ENCODE peak calls at places on chromosomes 5 and 9, in ten cellular contexts. One of them, this sample, is unnamed.
A peak's percentile ranks its signal among the peaks of the same experiment; 100 is the strongest.

GRCh38 chr9:119216891-119217290 is 152.3 kb downstream of the BRINP1 start:
- DNase-seq in neuronal stem cell: no peak
- DNase-seq in CD8-positive, alpha-beta T cell: no peak
- DNase-seq in SJSA1: no peak
- DNase-seq in substantia nigra: peak; percentile 7
- DNase-seq in SK-N-SH: no peak
- DNase-seq in HCT116: no peak
- DNase-seq in heart right ventricle: no peak
- DNase-seq in colonic mucosa: no peak
- DNase-seq in RWPE1: no peak
- DNase-seq in this sample: peak; percentile 13

GRCh38 chr5:112685929-112686328 is 51.8 kb upstream of the APC start:
- DNase-seq in SK-N-SH: no peak
- DNase-seq in heart right ventricle: no peak
- DNase-seq in substantia nigra: no peak
- DNase-seq in neuronal stem cell: no peak
- DNase-seq in SJSA1: no peak
- DNase-seq in CD8-positive, alpha-beta T cell: no peak
- DNase-seq in colonic mucosa: no peak
- DNase-seq in HCT116: no peak
- DNase-seq in RWPE1: no peak
- DNase-seq in this sample: no peak

GRCh38 chr5:86526811-86527348 is 90.9 kb upstream of the COX7C start:
- DNase-seq in HCT116: no peak
- DNase-seq in heart right ventricle: no peak
- DNase-seq in substantia nigra: no peak
- DNase-seq in neuronal stem cell: no peak
- DNase-seq in RWPE1: no peak
- DNase-seq in CD8-positive, alpha-beta T cell: no peak
- DNase-seq in colonic mucosa: no peak
- DNase-seq in SJSA1: no peak
- DNase-seq in SK-N-SH: no peak
- DNase-seq in this sample: no peak

GRCh38 chr9:130834371-130835311 is at the start of gene ABL1:
- DNase-seq in colonic mucosa: peak; percentile 80
- DNase-seq in substantia nigra: peak; percentile 80
- DNase-seq in SJSA1: peak; percentile 79
- DNase-seq in neuronal stem cell: peak; percentile 58
- DNase-seq in HCT116: peak; percentile 49
- DNase-seq in CD8-positive, alpha-beta T cell: peak; percentile 65
- DNase-seq in heart right ventricle: peak; percentile 78
- DNase-seq in RWPE1: peak; percentile 96
- DNase-seq in SK-N-SH: peak; percentile 93
- DNase-seq in this sample: peak; percentile 79

GRCh38 chr5:122121782-122122465 is 7.4 kb upstream of the ZNF474 start:
- DNase-seq in HCT116: no peak
- DNase-seq in neuronal stem cell: no peak
- DNase-seq in substantia nigra: no peak
- DNase-seq in SJSA1: no peak
- DNase-seq in heart right ventricle: no peak
- DNase-seq in RWPE1: peak; percentile 82
- DNase-seq in colonic mucosa: no peak
- DNase-seq in CD8-positive, alpha-beta T cell: no peak
- DNase-seq in SK-N-SH: no peak
- DNase-seq in this sample: no peak

GRCh38 chr5:56019306-56020272 is 24.8 kb upstream of the IL6ST start:
- DNase-seq in neuronal stem cell: no peak
- DNase-seq in SK-N-SH: no peak
- DNase-seq in HCT116: no peak
- DNase-seq in CD8-positive, alpha-beta T cell: no peak
- DNase-seq in SJSA1: no peak
- DNase-seq in substantia nigra: no peak
- DNase-seq in RWPE1: no peak
- DNase-seq in heart right ventricle: no peak
- DNase-seq in colonic mucosa: no peak
- DNase-seq in this sample: no peak

GRCh38 chr5:133111299-133111698 is 59.5 kb downstream of the HSPA4 start:
- DNase-seq in SJSA1: peak; percentile 89
- DNase-seq in RWPE1: peak; percentile 87
- DNase-seq in SK-N-SH: peak; percentile 79
- DNase-seq in heart right ventricle: peak; percentile 85
- DNase-seq in colonic mucosa: peak; percentile 85
- DNase-seq in CD8-positive, alpha-beta T cell: peak; percentile 89
- DNase-seq in neuronal stem cell: peak; percentile 83
- DNase-seq in HCT116: peak; percentile 68
- DNase-seq in substantia nigra: peak; percentile 64
- DNase-seq in this sample: peak; percentile 86

GRCh38 chr9:89397471-89397870 is 79.2 kb downstream of the SECISBP2 start:
- DNase-seq in heart right ventricle: no peak
- DNase-seq in SK-N-SH: no peak
- DNase-seq in HCT116: no peak
- DNase-seq in SJSA1: no peak
- DNase-seq in colonic mucosa: no peak
- DNase-seq in neuronal stem cell: no peak
- DNase-seq in RWPE1: no peak
- DNase-seq in CD8-positive, alpha-beta T cell: no peak
- DNase-seq in substantia nigra: no peak
- DNase-seq in this sample: no peak

GRCh38 chr5:143650296-143650695 is 161.7 kb upstream of the HMHB1 start:
- DNase-seq in SJSA1: no peak
- DNase-seq in colonic mucosa: no peak
- DNase-seq in HCT116: no peak
- DNase-seq in neuronal stem cell: no peak
- DNase-seq in SK-N-SH: no peak
- DNase-seq in CD8-positive, alpha-beta T cell: no peak
- DNase-seq in substantia nigra: no peak
- DNase-seq in heart right ventricle: no peak
- DNase-seq in RWPE1: no peak
- DNase-seq in this sample: no peak

DNA sequence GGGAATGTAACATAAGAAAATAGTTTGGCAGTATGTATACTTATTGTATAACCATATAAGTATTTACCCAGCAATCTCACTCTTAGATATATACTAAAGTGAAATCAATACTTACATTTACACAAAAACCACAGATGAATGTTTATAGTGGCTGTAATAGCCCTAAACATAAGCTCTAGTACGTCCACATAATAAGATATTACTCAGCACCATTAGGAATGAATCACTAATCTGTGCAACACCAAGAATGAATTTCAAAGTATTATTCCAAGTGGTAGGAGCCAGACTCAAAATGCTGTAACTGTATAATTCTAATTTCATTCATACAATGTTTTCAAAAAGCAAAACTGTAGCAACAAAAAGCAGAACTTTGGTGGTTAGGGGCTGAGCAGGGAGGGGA is 11.8 kb upstream of the C5orf46 start:
- DNase-seq in colonic mucosa: no peak
- DNase-seq in substantia nigra: no peak
- DNase-seq in RWPE1: peak; percentile 48
- DNase-seq in SK-N-SH: no peak
- DNase-seq in SJSA1: no peak
- DNase-seq in neuronal stem cell: no peak
- DNase-seq in HCT116: no peak
- DNase-seq in heart right ventricle: no peak
- DNase-seq in CD8-positive, alpha-beta T cell: no peak
- DNase-seq in this sample: no peak
- H3K27ac ChIP-seq in colonic mucosa: no peak overlapping the region
- H3K27ac ChIP-seq in substantia nigra: no peak overlapping the region
- H3K27ac ChIP-seq in RWPE1: no peak overlapping the region
- H3K27ac ChIP-seq in SK-N-SH: no peak overlapping the region
- H3K27ac ChIP-seq in SJSA1: no peak overlapping the region
- H3K27ac ChIP-seq in neuronal stem cell: no peak overlapping the region
- H3K27ac ChIP-seq in HCT116: no peak overlapping the region
- H3K27ac ChIP-seq in heart right ventricle: no peak overlapping the region
- H3K27ac ChIP-seq in CD8-positive, alpha-beta T cell: no peak overlapping the region
- H3K27ac ChIP-seq in this sample: no peak overlapping the region

GRCh38 chr5:149944666-149945065 is at the start of gene PDE6A:
- DNase-seq in SK-N-SH: no peak
- DNase-seq in heart right ventricle: no peak
- DNase-seq in HCT116: no peak
- DNase-seq in SJSA1: no peak
- DNase-seq in RWPE1: no peak
- DNase-seq in colonic mucosa: no peak
- DNase-seq in substantia nigra: no peak
- DNase-seq in CD8-positive, alpha-beta T cell: no peak
- DNase-seq in neuronal stem cell: no peak
- DNase-seq in this sample: no peak
- H3K27ac ChIP-seq in SK-N-SH: no peak within 1 kb of the TSS
- H3K27ac ChIP-seq in heart right ventricle: no peak within 1 kb of the TSS
- H3K27ac ChIP-seq in HCT116: no peak within 1 kb of the TSS
- H3K27ac ChIP-seq in SJSA1: no peak within 1 kb of the TSS
- H3K27ac ChIP-seq in RWPE1: peak within 1 kb of the TSS; percentile 61
- H3K27ac ChIP-seq in colonic mucosa: peak within 1 kb of the TSS; percentile 72
- H3K27ac ChIP-seq in substantia nigra: no peak within 1 kb of the TSS
- H3K27ac ChIP-seq in CD8-positive, alpha-beta T cell: no peak within 1 kb of the TSS
- H3K27ac ChIP-seq in neuronal stem cell: no peak within 1 kb of the TSS
- H3K27ac ChIP-seq in this sample: peak within 1 kb of the TSS; percentile 80

GRCh38 chr5:39919876-39920275 is 495.1 kb upstream of the DAB2 start:
- DNase-seq in colonic mucosa: no peak
- DNase-seq in RWPE1: no peak
- DNase-seq in substantia nigra: no peak
- DNase-seq in CD8-positive, alpha-beta T cell: no peak
- DNase-seq in neuronal stem cell: no peak
- DNase-seq in SJSA1: no peak
- DNase-seq in heart right ventricle: no peak
- DNase-seq in SK-N-SH: no peak
- DNase-seq in HCT116: no peak
- DNase-seq in this sample: no peak
- H3K27ac ChIP-seq in colonic mucosa: no peak overlapping the region
- H3K27ac ChIP-seq in RWPE1: no peak overlapping the region
- H3K27ac ChIP-seq in substantia nigra: no peak overlapping the region
- H3K27ac ChIP-seq in CD8-positive, alpha-beta T cell: no peak overlapping the region
- H3K27ac ChIP-seq in neuronal stem cell: no peak overlapping the region
- H3K27ac ChIP-seq in SJSA1: no peak overlapping the region
- H3K27ac ChIP-seq in heart right ventricle: no peak overlapping the region
- H3K27ac ChIP-seq in SK-N-SH: no peak overlapping the region
- H3K27ac ChIP-seq in HCT116: no peak overlapping the region
- H3K27ac ChIP-seq in this sample: no peak overlapping the region

DNA sequence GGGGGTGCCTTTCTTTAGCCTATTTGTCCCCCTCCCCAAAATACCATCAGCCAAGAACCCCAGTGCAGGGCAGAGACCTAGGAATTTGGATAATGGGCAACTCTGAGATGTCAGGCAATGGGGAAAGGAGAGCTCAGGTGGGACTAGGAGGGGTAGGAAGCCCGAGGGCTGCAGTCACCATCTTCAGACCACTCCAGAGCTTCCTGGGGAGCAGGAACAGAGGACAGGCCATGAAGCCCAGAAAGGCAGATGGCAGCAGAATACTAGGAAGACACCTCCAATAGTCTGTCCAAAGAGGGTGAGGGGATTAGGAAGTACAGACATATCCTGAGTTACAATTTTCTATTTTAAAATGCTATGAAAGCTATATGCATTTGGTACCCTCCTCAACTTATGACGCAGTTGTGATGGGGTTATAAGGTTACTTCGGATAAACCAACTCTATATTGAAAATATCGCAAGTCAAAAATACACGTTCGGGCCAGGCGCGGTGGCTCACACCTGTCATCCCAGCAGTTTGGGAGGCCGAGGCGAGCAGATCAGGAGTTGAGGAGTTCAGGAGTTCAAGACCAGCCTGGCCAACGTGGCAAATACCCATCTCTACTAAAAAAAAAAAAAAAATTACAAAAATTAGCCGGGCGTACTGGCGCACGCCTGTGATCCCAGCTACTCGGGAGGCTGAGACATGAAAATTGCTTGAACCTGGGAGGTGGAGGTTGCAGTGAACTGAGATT is 34.6 kb upstream of the IL17B start:
- DNase-seq in colonic mucosa: no peak
- DNase-seq in substantia nigra: no peak
- DNase-seq in SJSA1: no peak
- DNase-seq in HCT116: no peak
- DNase-seq in heart right ventricle: no peak
- DNase-seq in SK-N-SH: no peak
- DNase-seq in RWPE1: no peak
- DNase-seq in neuronal stem cell: no peak
- DNase-seq in CD8-positive, alpha-beta T cell: no peak
- DNase-seq in this sample: no peak
- H3K27ac ChIP-seq in colonic mucosa: peak overlapping the region; percentile 65
- H3K27ac ChIP-seq in substantia nigra: no peak overlapping the region
- H3K27ac ChIP-seq in SJSA1: no peak overlapping the region
- H3K27ac ChIP-seq in HCT116: no peak overlapping the region
- H3K27ac ChIP-seq in heart right ventricle: peak overlapping the region; percentile 95
- H3K27ac ChIP-seq in SK-N-SH: peak overlapping the region; percentile 12
- H3K27ac ChIP-seq in RWPE1: no peak overlapping the region
- H3K27ac ChIP-seq in neuronal stem cell: no peak overlapping the region
- H3K27ac ChIP-seq in CD8-positive, alpha-beta T cell: no peak overlapping the region
- H3K27ac ChIP-seq in this sample: peak overlapping the region; percentile 93

GRCh38 chr9:120885459-120885858 is 8.5 kb upstream of the PHF19 start:
- DNase-seq in substantia nigra: no peak
- DNase-seq in colonic mucosa: no peak
- DNase-seq in heart right ventricle: no peak
- DNase-seq in SJSA1: no peak
- DNase-seq in SK-N-SH: no peak
- DNase-seq in RWPE1: no peak
- DNase-seq in neuronal stem cell: no peak
- DNase-seq in HCT116: no peak
- DNase-seq in CD8-positive, alpha-beta T cell: no peak
- DNase-seq in this sample: no peak

GRCh38 chr9:120886490-120886967 is 9.5 kb upstream of the PHF19 start:
- DNase-seq in heart right ventricle: peak; percentile 30
- DNase-seq in RWPE1: no peak
- DNase-seq in SJSA1: no peak
- DNase-seq in substantia nigra: no peak
- DNase-seq in CD8-positive, alpha-beta T cell: no peak
- DNase-seq in HCT116: no peak
- DNase-seq in neuronal stem cell: no peak
- DNase-seq in SK-N-SH: no peak
- DNase-seq in colonic mucosa: no peak
- DNase-seq in this sample: no peak

GRCh38 chr9:120885968-120886367 is 9.0 kb upstream of the PHF19 start:
- DNase-seq in SK-N-SH: peak; percentile 50
- DNase-seq in SJSA1: no peak
- DNase-seq in HCT116: no peak
- DNase-seq in neuronal stem cell: no peak
- DNase-seq in colonic mucosa: no peak
- DNase-seq in heart right ventricle: no peak
- DNase-seq in substantia nigra: no peak
- DNase-seq in CD8-positive, alpha-beta T cell: no peak
- DNase-seq in RWPE1: no peak
- DNase-seq in this sample: no peak

GRCh38 chr9:120883608-120883996 is 6.6 kb upstream of the PHF19 start:
- DNase-seq in SK-N-SH: no peak
- DNase-seq in neuronal stem cell: no peak
- DNase-seq in HCT116: no peak
- DNase-seq in colonic mucosa: no peak
- DNase-seq in substantia nigra: no peak
- DNase-seq in CD8-positive, alpha-beta T cell: no peak
- DNase-seq in SJSA1: no peak
- DNase-seq in RWPE1: no peak
- DNase-seq in heart right ventricle: no peak
- DNase-seq in this sample: no peak

GRCh38 chr9:120882935-120883607 is 6.1 kb upstream of the PHF19 start:
- DNase-seq in heart right ventricle: no peak
- DNase-seq in RWPE1: no peak
- DNase-seq in neuronal stem cell: no peak
- DNase-seq in HCT116: no peak
- DNase-seq in colonic mucosa: no peak
- DNase-seq in SJSA1: no peak
- DNase-seq in SK-N-SH: no peak
- DNase-seq in substantia nigra: no peak
- DNase-seq in CD8-positive, alpha-beta T cell: no peak
- DNase-seq in this sample: no peak
- H3K27ac ChIP-seq in heart right ventricle: no peak overlapping the region
- H3K27ac ChIP-seq in RWPE1: no peak overlapping the region
- H3K27ac ChIP-seq in neuronal stem cell: no peak overlapping the region
- H3K27ac ChIP-seq in HCT116: no peak overlapping the region
- H3K27ac ChIP-seq in colonic mucosa: no peak overlapping the region
- H3K27ac ChIP-seq in SJSA1: no peak overlapping the region
- H3K27ac ChIP-seq in SK-N-SH: no peak overlapping the region
- H3K27ac ChIP-seq in substantia nigra: no peak overlapping the region
- H3K27ac ChIP-seq in CD8-positive, alpha-beta T cell: no peak overlapping the region
- H3K27ac ChIP-seq in this sample: no peak overlapping the region

GRCh38 chr5:77449277-77449676 is 42.8 kb downstream of the WDR41 start:
- DNase-seq in colonic mucosa: no peak
- DNase-seq in HCT116: no peak
- DNase-seq in CD8-positive, alpha-beta T cell: no peak
- DNase-seq in RWPE1: no peak
- DNase-seq in heart right ventricle: no peak
- DNase-seq in substantia nigra: no peak
- DNase-seq in SJSA1: no peak
- DNase-seq in SK-N-SH: no peak
- DNase-seq in neuronal stem cell: no peak
- DNase-seq in this sample: no peak
- H3K27ac ChIP-seq in colonic mucosa: no peak overlapping the region
- H3K27ac ChIP-seq in HCT116: no peak overlapping the region
- H3K27ac ChIP-seq in CD8-positive, alpha-beta T cell: no peak overlapping the region
- H3K27ac ChIP-seq in RWPE1: no peak overlapping the region
- H3K27ac ChIP-seq in heart right ventricle: no peak overlapping the region
- H3K27ac ChIP-seq in substantia nigra: no peak overlapping the region
- H3K27ac ChIP-seq in SJSA1: no peak overlapping the region
- H3K27ac ChIP-seq in SK-N-SH: no peak overlapping the region
- H3K27ac ChIP-seq in neuronal stem cell: no peak overlapping the region
- H3K27ac ChIP-seq in this sample: no peak overlapping the region

This sample was measured in transverse colon.